ENCODE peak calls at places on chromosomes 4 and X, in five cellular contexts. One of them, this sample, is unnamed.

GRCh38 chr4:112591593-112591992 is 45.1 kb downstream of the ZGRF1 start:
- DNase-seq in uterus: no peak
- DNase-seq in brain microvascular endothelial cell: no peak
- DNase-seq in upper lobe of right lung: no peak
- DNase-seq in left lung: no peak
- DNase-seq in this sample: no peak

GRCh38 chrX:153406903-153407302 is 4.4 kb upstream of the ZFP92 start:
- DNase-seq in uterus: no peak
- DNase-seq in brain microvascular endothelial cell: no peak
- DNase-seq in upper lobe of right lung: no peak
- DNase-seq in left lung: no peak
- DNase-seq in this sample: no peak

GRCh38 chr4:7191546-7192251 is 639 bp upstream of the SORCS2 start:
- DNase-seq in uterus: peak
- DNase-seq in brain microvascular endothelial cell: no peak
- DNase-seq in upper lobe of right lung: peak
- DNase-seq in left lung: peak
- DNase-seq in this sample: no peak

GRCh38 chr4:3827616-3828492 is 61.7 kb downstream of the ADRA2C start:
- DNase-seq in uterus: peak
- DNase-seq in brain microvascular endothelial cell: no peak
- DNase-seq in upper lobe of right lung: peak
- DNase-seq in left lung: peak
- DNase-seq in this sample: peak

GRCh38 chr4:105453550-105454201 is 20.2 kb downstream of the PPA2 start:
- DNase-seq in uterus: no peak
- DNase-seq in brain microvascular endothelial cell: no peak
- DNase-seq in upper lobe of right lung: no peak
- DNase-seq in left lung: no peak
- DNase-seq in this sample: no peak

GRCh38 chrX:13283968-13284914 is 35.6 kb downstream of the ATXN3L start:
- DNase-seq in uterus: no peak
- DNase-seq in brain microvascular endothelial cell: peak
- DNase-seq in upper lobe of right lung: no peak
- DNase-seq in left lung: no peak
- DNase-seq in this sample: no peak

GRCh38 chr4:89800012-89800516 is 36.9 kb downstream of the SNCA start:
- DNase-seq in uterus: no peak
- DNase-seq in brain microvascular endothelial cell: peak
- DNase-seq in upper lobe of right lung: no peak
- DNase-seq in left lung: no peak
- DNase-seq in this sample: no peak

GRCh38 chr4:121269001-121269400 is 104.9 kb upstream of the TNIP3 start:
- DNase-seq in uterus: no peak
- DNase-seq in brain microvascular endothelial cell: no peak
- DNase-seq in upper lobe of right lung: no peak
- DNase-seq in left lung: no peak
- DNase-seq in this sample: no peak

DNA sequence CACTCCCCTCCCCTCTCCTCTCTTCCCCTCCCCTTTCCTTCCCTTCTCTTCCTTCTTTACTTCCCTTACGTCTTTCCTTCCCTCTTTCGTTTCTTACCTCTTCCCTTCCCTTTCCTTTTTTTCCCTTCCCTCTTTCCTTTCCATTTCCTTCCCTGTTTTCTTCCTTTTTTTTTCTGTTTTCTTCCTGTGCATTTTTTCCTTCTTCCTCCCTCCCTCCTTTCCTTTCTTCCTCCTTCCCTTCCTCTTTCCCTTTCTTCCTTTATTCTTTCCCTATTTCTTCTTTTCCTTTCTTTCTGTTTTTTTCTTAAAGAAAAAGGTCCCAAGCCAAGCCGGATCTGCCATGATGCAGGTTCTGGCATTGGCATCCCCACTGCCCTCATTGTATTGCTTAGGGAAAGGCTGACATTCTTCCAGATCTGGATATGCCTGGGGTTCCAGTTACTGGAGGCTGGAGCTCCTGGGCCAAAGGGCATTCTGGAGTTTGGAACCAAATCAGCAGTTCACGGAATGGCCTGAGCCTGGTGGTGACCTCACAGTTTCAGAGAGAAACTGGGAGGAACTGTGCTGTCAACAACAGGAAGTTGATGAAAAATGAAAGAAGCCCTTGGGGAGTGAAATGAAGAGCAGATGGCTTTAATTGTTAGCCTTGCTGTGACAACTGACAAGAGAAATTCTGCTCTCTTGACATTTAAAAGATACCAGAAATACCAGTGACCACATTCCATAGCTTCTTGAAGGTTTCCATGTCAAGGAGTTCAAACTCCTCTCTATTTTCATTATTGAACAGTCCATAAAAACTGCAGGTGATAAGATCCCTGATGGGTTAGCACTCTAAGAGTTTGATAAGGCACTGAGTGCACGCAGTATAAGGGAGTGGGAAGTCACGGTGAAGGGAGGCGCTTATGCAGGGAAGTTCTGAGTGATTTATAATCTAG is 622.1 kb downstream of the SPRY1 start:
- DNase-seq in uterus: peak
- DNase-seq in brain microvascular endothelial cell: peak
- DNase-seq in upper lobe of right lung: no peak
- DNase-seq in left lung: peak
- DNase-seq in this sample: no peak
- H3K27ac ChIP-seq in uterus: peak
- H3K27ac ChIP-seq in brain microvascular endothelial cell: no peak
- H3K27ac ChIP-seq in upper lobe of right lung: peak
- H3K27ac ChIP-seq in left lung: peak
- H3K27ac ChIP-seq in this sample: no peak

GRCh38 chr4:2417196-2417764 is 1.2 kb downstream of the ZFYVE28 start:
- DNase-seq in uterus: no peak
- DNase-seq in brain microvascular endothelial cell: no peak
- DNase-seq in upper lobe of right lung: peak
- DNase-seq in left lung: no peak
- DNase-seq in this sample: no peak
- H3K4me3 ChIP-seq in uterus: peak
- H3K4me3 ChIP-seq in brain microvascular endothelial cell: peak
- H3K4me3 ChIP-seq in upper lobe of right lung: peak
- H3K4me3 ChIP-seq in left lung: peak
- H3K4me3 ChIP-seq in this sample: peak

GRCh38 chr4:169934794-169935400 is 91.3 kb downstream of the MFAP3L start:
- DNase-seq in uterus: no peak
- DNase-seq in brain microvascular endothelial cell: no peak
- DNase-seq in upper lobe of right lung: no peak
- DNase-seq in left lung: no peak
- DNase-seq in this sample: no peak

GRCh38 chr4:169931996-169932395 is 94.2 kb downstream of the MFAP3L start:
- DNase-seq in uterus: no peak
- DNase-seq in brain microvascular endothelial cell: no peak
- DNase-seq in upper lobe of right lung: no peak
- DNase-seq in left lung: no peak
- DNase-seq in this sample: no peak

DNA sequence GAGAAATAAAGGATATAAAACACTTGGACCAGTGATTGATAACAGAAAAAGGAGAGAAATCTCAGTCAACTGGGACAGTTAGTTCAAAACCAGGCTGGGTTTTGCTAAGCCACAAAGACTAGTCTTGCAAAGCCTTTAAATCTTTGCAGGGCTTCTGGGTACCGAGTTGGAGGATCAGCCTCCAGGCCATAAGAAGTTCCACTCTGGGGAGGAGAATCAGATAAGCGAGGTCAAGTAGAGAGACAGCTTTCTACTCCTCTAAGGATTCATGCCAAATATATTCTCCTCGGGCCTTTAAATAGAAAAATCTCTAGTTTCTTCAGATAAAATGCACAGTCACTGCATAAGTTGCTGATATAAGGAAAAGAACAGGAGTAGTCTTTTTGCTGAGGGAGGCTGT is 92.7 kb downstream of the MFAP3L start:
- DNase-seq in uterus: no peak
- DNase-seq in brain microvascular endothelial cell: no peak
- DNase-seq in upper lobe of right lung: no peak
- DNase-seq in left lung: no peak
- DNase-seq in this sample: no peak
- TF ChIP-seq CTCF in uterus: no peak
- TF ChIP-seq CTCF in brain microvascular endothelial cell: no peak
- TF ChIP-seq CTCF in upper lobe of right lung: no peak
- TF ChIP-seq CTCF in left lung: no peak
- TF ChIP-seq CTCF in this sample: no peak

DNA sequence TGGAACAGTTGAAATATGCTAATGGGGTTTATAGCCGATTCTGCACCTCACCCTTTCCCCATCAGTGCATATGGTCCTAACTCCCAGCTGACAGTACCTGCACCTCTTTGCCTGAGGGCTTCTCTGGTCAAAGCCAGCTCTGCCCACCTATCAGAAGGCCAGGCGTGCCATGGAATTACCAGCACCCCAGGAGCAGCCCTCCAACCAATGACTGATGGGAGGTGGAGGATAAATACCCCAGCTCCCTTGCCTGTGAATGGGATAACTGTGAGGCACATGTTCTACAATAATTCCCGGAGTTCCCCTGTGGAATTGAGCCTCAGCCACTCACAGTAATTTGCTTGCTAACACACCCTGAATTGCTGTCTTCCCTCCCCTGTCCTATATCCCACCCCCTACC is 572.0 kb downstream of the BCOR start:
- DNase-seq in uterus: no peak
- DNase-seq in brain microvascular endothelial cell: no peak
- DNase-seq in upper lobe of right lung: no peak
- DNase-seq in left lung: no peak
- DNase-seq in this sample: no peak
- H3K27ac ChIP-seq in uterus: no peak
- H3K27ac ChIP-seq in brain microvascular endothelial cell: no peak
- H3K27ac ChIP-seq in upper lobe of right lung: no peak
- H3K27ac ChIP-seq in left lung: no peak
- H3K27ac ChIP-seq in this sample: no peak